ENCODE peak calls at places on chromosomes 1 and 21, in four cellular contexts. D is GM12878, W is H1, X is HepG2. J is an unnamed sample.

GRCh38 chr1:154334647-154335350 is 9.5 kb downstream of the ATP8B2 start:
- DNase-seq in D (no peak), W (peak), X (peak), J (peak)

GRCh38 chr1:67687198-67687545 is 2.2 kb downstream of the GADD45A start:
- DNase-seq in D (peak), W (no peak), X (no peak), J (no peak)

GRCh38 chr21:31182231-31183129 is 144.2 kb upstream of the KRTAP19-8 start:
- DNase-seq in D (no peak), W (no peak), X (no peak), J (no peak)

GRCh38 chr1:227428803-227429202 is 110.5 kb upstream of the CDC42BPA start:
- DNase-seq in D (no peak), W (no peak), X (peak), J (no peak)

GRCh38 chr1:240092301-240093119 is 827 bp downstream of the FMN2 start:
- DNase-seq in D (no peak), W (peak), X (no peak), J (peak)

GRCh38 chr1:98963359-98963758 is 41.3 kb downstream of the PLPPR5 start:
- DNase-seq in D (no peak), W (no peak), X (no peak), J (no peak)

GRCh38 chr1:85356130-85356529 is 79.7 kb upstream of the BCL10 start:
- DNase-seq in D (no peak), W (no peak), X (no peak), J (no peak)

GRCh38 chr21:33386222-33386784 is 16.9 kb upstream of the IFNGR2 start:
- DNase-seq in D (no peak), W (no peak), X (no peak), J (no peak)

GRCh38 chr21:31336739-31337040 is 7.4 kb downstream of the TIAM1 start:
- DNase-seq in D (no peak), W (no peak), X (no peak), J (no peak)

GRCh38 chr1:65471213-65471833 is 50.9 kb downstream of the LEPR start:
- DNase-seq in D (no peak), W (no peak), X (peak), J (no peak)

GRCh38 chr1:182841368-182841988 is 2.3 kb downstream of the DHX9 start:
- DNase-seq in D (no peak), W (no peak), X (peak), J (peak)

GRCh38 chr1:180299486-180300246 is 69.6 kb downstream of the LHX4 start:
- DNase-seq in D (no peak), W (no peak), X (no peak), J (no peak)

GRCh38 chr1:150536836-150537731 is 12.1 kb upstream of the ADAMTSL4 start:
- DNase-seq in D (no peak), W (no peak), X (no peak), J (no peak)

GRCh38 chr1:67629370-67630075 is 55.5 kb upstream of the GADD45A start:
- DNase-seq in D (no peak), W (no peak), X (no peak), J (no peak)

GRCh38 chr1:22410401-22410800 is 41.2 kb upstream of the ZBTB40 start:
- DNase-seq in D (no peak), W (no peak), X (no peak), J (no peak)
- TF ChIP-seq TCF12 in D (no peak), W (no peak), X (no peak), J (no peak)

DNA sequence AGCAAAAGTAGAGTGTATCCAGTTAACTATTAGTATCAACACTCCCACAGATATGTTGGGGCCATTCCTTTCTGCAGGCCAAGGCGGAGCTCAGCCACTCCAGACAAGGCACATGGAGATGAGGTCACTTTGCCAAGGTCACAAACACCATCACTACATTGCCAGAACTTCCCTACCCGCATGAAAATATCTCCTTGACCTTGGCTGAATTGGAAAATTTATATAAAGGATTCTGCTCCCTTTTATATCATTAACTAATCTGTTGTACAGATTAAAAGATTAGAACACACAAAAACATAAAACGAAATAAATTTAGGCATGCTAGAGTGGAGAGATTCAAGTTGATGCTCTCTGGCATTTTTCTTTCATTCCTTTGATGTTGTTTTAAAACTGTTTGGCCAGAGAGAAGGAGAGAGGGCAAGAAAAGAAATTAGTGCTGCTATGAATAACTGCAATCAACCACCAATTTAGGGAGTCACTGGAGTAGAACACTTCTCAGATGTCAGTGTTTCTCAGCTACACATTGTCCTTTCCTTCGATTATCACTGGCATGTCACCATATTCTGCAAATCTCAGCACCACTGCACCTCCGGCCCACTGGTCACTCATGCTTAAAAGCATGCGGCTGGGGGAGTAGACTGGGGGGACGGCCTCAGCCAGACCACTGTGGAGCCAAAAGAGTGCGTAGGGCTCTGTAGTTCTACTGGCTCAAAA is 78.7 kb upstream of the ATP1B1 start:
- DNase-seq in D (peak), W (no peak), X (no peak), J (no peak)
- TF ChIP-seq TCF12 in D (no peak), W (no peak), X (no peak), J (no peak)

GRCh38 chr1:54970901-54971300 is 9.5 kb upstream of the TMEM61 start:
- DNase-seq in D (no peak), W (no peak), X (no peak), J (no peak)

GRCh38 chr1:54971317-54971791 is 9.1 kb upstream of the TMEM61 start:
- DNase-seq in D (peak), W (no peak), X (no peak), J (no peak)

GRCh38 chr1:54967372-54967771 is 13.1 kb upstream of the TMEM61 start:
- DNase-seq in D (no peak), W (no peak), X (no peak), J (no peak)

GRCh38 chr1:54968581-54968980 is 11.8 kb upstream of the TMEM61 start:
- DNase-seq in D (no peak), W (no peak), X (no peak), J (no peak)

DNA sequence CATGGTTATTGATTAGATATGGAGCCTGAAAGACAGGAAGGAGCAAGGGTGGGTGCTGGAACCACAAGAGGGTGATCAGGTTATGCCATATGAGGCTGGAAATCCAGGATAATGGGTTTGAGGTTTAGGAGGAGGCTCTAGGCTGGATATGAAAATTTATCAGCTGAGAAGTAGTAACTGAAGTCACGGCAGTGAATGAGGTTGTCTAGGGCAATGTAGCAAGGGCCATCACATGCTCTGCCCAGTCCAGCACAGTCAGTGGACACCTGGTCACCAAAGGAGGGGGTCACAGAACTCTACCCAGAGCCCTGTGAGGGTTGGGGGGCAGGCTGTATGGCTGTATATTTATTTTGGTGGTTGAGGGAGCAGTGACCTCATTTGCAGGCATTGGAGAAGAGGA is 10.5 kb upstream of the TMEM61 start:
- DNase-seq in D (no peak), W (no peak), X (no peak), J (no peak)
- TF ChIP-seq TCF12 in D (no peak), W (no peak), X (no peak), J (no peak)

GRCh38 chr1:69613414-69613813 is 45.7 kb downstream of the LRRC7 start:
- DNase-seq in D (no peak), W (no peak), X (no peak), J (no peak)

DNA sequence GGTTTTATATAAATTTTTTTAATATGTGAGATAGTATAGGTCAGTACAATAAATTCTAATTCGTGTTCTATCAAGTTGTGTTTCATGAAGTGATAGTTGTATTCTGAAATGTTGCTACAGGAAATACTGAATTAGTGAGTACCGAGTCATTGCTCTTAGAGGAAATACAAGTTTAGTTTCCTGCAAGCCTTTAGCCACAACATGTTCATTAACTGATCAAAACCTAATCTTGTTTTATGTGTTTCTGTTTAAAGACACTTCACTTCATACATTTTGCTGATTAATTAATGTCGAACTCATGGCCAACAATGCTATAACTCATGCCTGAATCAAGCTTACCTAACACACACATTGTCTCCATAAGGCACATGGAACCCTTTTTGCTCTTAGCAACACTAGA is 43.6 kb downstream of the LRRC7 start:
- DNase-seq in D (no peak), W (no peak), X (no peak), J (no peak)
- TF ChIP-seq TCF12 in D (no peak), W (no peak), X (no peak), J (no peak)

J was measured in SK-N-SH.